ENCODE peak calls at places on chromosomes 13 and 19, in six cellular contexts. One of them, this sample, is unnamed.

GRCh38 chr13:42892760-42893159 is 99.3 kb downstream of the EPSTI1 start:
- DNase-seq in activated CD4-positive, alpha-beta T cell treated with anti-CD3 and anti-CD28 coated beads for 48 hours: no peak
- DNase-seq in substantia nigra: no peak
- DNase-seq in HAP-1: no peak
- DNase-seq in Kasumi-1: peak
- DNase-seq in stimulated activated CD4-positive, alpha-beta T cell treated with anti-CD3 and anti-CD28 coated beads, Interleukin-2, amount 100 ng/mL, for 48 hours: no peak
- DNase-seq in this sample: no peak

GRCh38 chr19:19027228-19027627 is 6.1 kb downstream of the SUGP2 start:
- DNase-seq in activated CD4-positive, alpha-beta T cell treated with anti-CD3 and anti-CD28 coated beads for 48 hours: no peak
- DNase-seq in Kasumi-1: no peak
- DNase-seq in substantia nigra: no peak
- DNase-seq in HAP-1: no peak
- DNase-seq in stimulated activated CD4-positive, alpha-beta T cell treated with anti-CD3 and anti-CD28 coated beads, Interleukin-2, amount 100 ng/mL, for 48 hours: no peak
- DNase-seq in this sample: no peak

GRCh38 chr13:52096748-52097147 is 32.1 kb downstream of the NEK5 start:
- DNase-seq in activated CD4-positive, alpha-beta T cell treated with anti-CD3 and anti-CD28 coated beads for 48 hours: no peak
- DNase-seq in stimulated activated CD4-positive, alpha-beta T cell treated with anti-CD3 and anti-CD28 coated beads, Interleukin-2, amount 100 ng/mL, for 48 hours: no peak
- DNase-seq in substantia nigra: no peak
- DNase-seq in HAP-1: no peak
- DNase-seq in Kasumi-1: no peak
- DNase-seq in this sample: no peak

GRCh38 chr19:4380254-4380727 is 20.1 kb downstream of the SH3GL1 start:
- DNase-seq in activated CD4-positive, alpha-beta T cell treated with anti-CD3 and anti-CD28 coated beads for 48 hours: peak
- DNase-seq in substantia nigra: no peak
- DNase-seq in stimulated activated CD4-positive, alpha-beta T cell treated with anti-CD3 and anti-CD28 coated beads, Interleukin-2, amount 100 ng/mL, for 48 hours: peak
- DNase-seq in Kasumi-1: no peak
- DNase-seq in HAP-1: no peak
- DNase-seq in this sample: no peak

GRCh38 chr19:11495885-11496284 is 9.8 kb downstream of the ZNF653 start:
- DNase-seq in substantia nigra: no peak
- DNase-seq in activated CD4-positive, alpha-beta T cell treated with anti-CD3 and anti-CD28 coated beads for 48 hours: no peak
- DNase-seq in stimulated activated CD4-positive, alpha-beta T cell treated with anti-CD3 and anti-CD28 coated beads, Interleukin-2, amount 100 ng/mL, for 48 hours: no peak
- DNase-seq in HAP-1: no peak
- DNase-seq in Kasumi-1: no peak
- DNase-seq in this sample: no peak

GRCh38 chr19:45457776-45458175 is 10.0 kb upstream of the FOSB start:
- DNase-seq in activated CD4-positive, alpha-beta T cell treated with anti-CD3 and anti-CD28 coated beads for 48 hours: no peak
- DNase-seq in HAP-1: no peak
- DNase-seq in Kasumi-1: no peak
- DNase-seq in substantia nigra: no peak
- DNase-seq in stimulated activated CD4-positive, alpha-beta T cell treated with anti-CD3 and anti-CD28 coated beads, Interleukin-2, amount 100 ng/mL, for 48 hours: no peak
- DNase-seq in this sample: no peak

GRCh38 chr13:112618501-112618900 is 30.5 kb upstream of the TUBGCP3 start:
- DNase-seq in HAP-1: no peak
- DNase-seq in stimulated activated CD4-positive, alpha-beta T cell treated with anti-CD3 and anti-CD28 coated beads, Interleukin-2, amount 100 ng/mL, for 48 hours: no peak
- DNase-seq in Kasumi-1: no peak
- DNase-seq in activated CD4-positive, alpha-beta T cell treated with anti-CD3 and anti-CD28 coated beads for 48 hours: no peak
- DNase-seq in substantia nigra: no peak
- DNase-seq in this sample: no peak

GRCh38 chr19:41226874-41227390 is 7.9 kb downstream of the AXL start:
- DNase-seq in Kasumi-1: no peak
- DNase-seq in HAP-1: no peak
- DNase-seq in activated CD4-positive, alpha-beta T cell treated with anti-CD3 and anti-CD28 coated beads for 48 hours: peak
- DNase-seq in stimulated activated CD4-positive, alpha-beta T cell treated with anti-CD3 and anti-CD28 coated beads, Interleukin-2, amount 100 ng/mL, for 48 hours: no peak
- DNase-seq in substantia nigra: no peak
- DNase-seq in this sample: no peak

GRCh38 chr19:1410136-1410786 is 2.9 kb downstream of the DAZAP1 start:
- DNase-seq in Kasumi-1: no peak
- DNase-seq in stimulated activated CD4-positive, alpha-beta T cell treated with anti-CD3 and anti-CD28 coated beads, Interleukin-2, amount 100 ng/mL, for 48 hours: no peak
- DNase-seq in activated CD4-positive, alpha-beta T cell treated with anti-CD3 and anti-CD28 coated beads for 48 hours: peak
- DNase-seq in HAP-1: no peak
- DNase-seq in substantia nigra: no peak
- DNase-seq in this sample: no peak

GRCh38 chr13:99316657-99317244 is 9.6 kb upstream of the GPR183 start:
- DNase-seq in activated CD4-positive, alpha-beta T cell treated with anti-CD3 and anti-CD28 coated beads for 48 hours: no peak
- DNase-seq in stimulated activated CD4-positive, alpha-beta T cell treated with anti-CD3 and anti-CD28 coated beads, Interleukin-2, amount 100 ng/mL, for 48 hours: no peak
- DNase-seq in HAP-1: no peak
- DNase-seq in Kasumi-1: no peak
- DNase-seq in substantia nigra: no peak
- DNase-seq in this sample: no peak

GRCh38 chr13:111270765-111271164 is 49.7 kb upstream of the TEX29 start:
- DNase-seq in Kasumi-1: no peak
- DNase-seq in activated CD4-positive, alpha-beta T cell treated with anti-CD3 and anti-CD28 coated beads for 48 hours: no peak
- DNase-seq in substantia nigra: no peak
- DNase-seq in HAP-1: no peak
- DNase-seq in stimulated activated CD4-positive, alpha-beta T cell treated with anti-CD3 and anti-CD28 coated beads, Interleukin-2, amount 100 ng/mL, for 48 hours: no peak
- DNase-seq in this sample: no peak

GRCh38 chr13:105462098-105462497 is 1073.4 kb downstream of the EFNB2 start:
- DNase-seq in HAP-1: no peak
- DNase-seq in activated CD4-positive, alpha-beta T cell treated with anti-CD3 and anti-CD28 coated beads for 48 hours: no peak
- DNase-seq in Kasumi-1: no peak
- DNase-seq in stimulated activated CD4-positive, alpha-beta T cell treated with anti-CD3 and anti-CD28 coated beads, Interleukin-2, amount 100 ng/mL, for 48 hours: no peak
- DNase-seq in substantia nigra: no peak
- DNase-seq in this sample: no peak

GRCh38 chr13:39279077-39279476 is 240.8 kb downstream of the NHLRC3 start:
- DNase-seq in Kasumi-1: no peak
- DNase-seq in stimulated activated CD4-positive, alpha-beta T cell treated with anti-CD3 and anti-CD28 coated beads, Interleukin-2, amount 100 ng/mL, for 48 hours: no peak
- DNase-seq in substantia nigra: no peak
- DNase-seq in HAP-1: no peak
- DNase-seq in activated CD4-positive, alpha-beta T cell treated with anti-CD3 and anti-CD28 coated beads for 48 hours: no peak
- DNase-seq in this sample: no peak

GRCh38 chr19:6890421-6890913 is 3.1 kb downstream of the ADGRE1 start:
- DNase-seq in substantia nigra: no peak
- DNase-seq in activated CD4-positive, alpha-beta T cell treated with anti-CD3 and anti-CD28 coated beads for 48 hours: no peak
- DNase-seq in HAP-1: no peak
- DNase-seq in Kasumi-1: no peak
- DNase-seq in stimulated activated CD4-positive, alpha-beta T cell treated with anti-CD3 and anti-CD28 coated beads, Interleukin-2, amount 100 ng/mL, for 48 hours: no peak
- DNase-seq in this sample: no peak

GRCh38 chr19:10553087-10553667 is 9.5 kb downstream of the ATG4D start:
- DNase-seq in substantia nigra: no peak
- DNase-seq in Kasumi-1: no peak
- DNase-seq in HAP-1: no peak
- DNase-seq in stimulated activated CD4-positive, alpha-beta T cell treated with anti-CD3 and anti-CD28 coated beads, Interleukin-2, amount 100 ng/mL, for 48 hours: no peak
- DNase-seq in activated CD4-positive, alpha-beta T cell treated with anti-CD3 and anti-CD28 coated beads for 48 hours: no peak
- DNase-seq in this sample: no peak

GRCh38 chr19:51407631-51408131 is 9.8 kb downstream of the SIGLEC10 start:
- DNase-seq in activated CD4-positive, alpha-beta T cell treated with anti-CD3 and anti-CD28 coated beads for 48 hours: peak
- DNase-seq in substantia nigra: no peak
- DNase-seq in Kasumi-1: peak
- DNase-seq in HAP-1: peak
- DNase-seq in stimulated activated CD4-positive, alpha-beta T cell treated with anti-CD3 and anti-CD28 coated beads, Interleukin-2, amount 100 ng/mL, for 48 hours: no peak
- DNase-seq in this sample: no peak

GRCh38 chr13:114118763-114119123 is 13.7 kb downstream of the RASA3 start:
- DNase-seq in HAP-1: no peak
- DNase-seq in substantia nigra: no peak
- DNase-seq in activated CD4-positive, alpha-beta T cell treated with anti-CD3 and anti-CD28 coated beads for 48 hours: no peak
- DNase-seq in stimulated activated CD4-positive, alpha-beta T cell treated with anti-CD3 and anti-CD28 coated beads, Interleukin-2, amount 100 ng/mL, for 48 hours: no peak
- DNase-seq in Kasumi-1: no peak
- DNase-seq in this sample: no peak

GRCh38 chr19:4984448-4984990 is 15.6 kb downstream of the KDM4B start:
- DNase-seq in HAP-1: no peak
- DNase-seq in substantia nigra: no peak
- DNase-seq in stimulated activated CD4-positive, alpha-beta T cell treated with anti-CD3 and anti-CD28 coated beads, Interleukin-2, amount 100 ng/mL, for 48 hours: no peak
- DNase-seq in Kasumi-1: no peak
- DNase-seq in activated CD4-positive, alpha-beta T cell treated with anti-CD3 and anti-CD28 coated beads for 48 hours: no peak
- DNase-seq in this sample: no peak

GRCh38 chr19:3771033-3771905 is 759 bp downstream of the RAX2 start:
- DNase-seq in substantia nigra: no peak
- DNase-seq in HAP-1: no peak
- DNase-seq in stimulated activated CD4-positive, alpha-beta T cell treated with anti-CD3 and anti-CD28 coated beads, Interleukin-2, amount 100 ng/mL, for 48 hours: no peak
- DNase-seq in activated CD4-positive, alpha-beta T cell treated with anti-CD3 and anti-CD28 coated beads for 48 hours: no peak
- DNase-seq in Kasumi-1: no peak
- DNase-seq in this sample: no peak

GRCh38 chr19:41998246-41999020 is 4.4 kb upstream of the ATP1A3 start:
- DNase-seq in substantia nigra: no peak
- DNase-seq in Kasumi-1: no peak
- DNase-seq in HAP-1: no peak
- DNase-seq in stimulated activated CD4-positive, alpha-beta T cell treated with anti-CD3 and anti-CD28 coated beads, Interleukin-2, amount 100 ng/mL, for 48 hours: peak
- DNase-seq in activated CD4-positive, alpha-beta T cell treated with anti-CD3 and anti-CD28 coated beads for 48 hours: peak
- DNase-seq in this sample: no peak

GRCh38 chr19:41774515-41774980 is 19.2 kb downstream of the CEACAM6 start:
- DNase-seq in stimulated activated CD4-positive, alpha-beta T cell treated with anti-CD3 and anti-CD28 coated beads, Interleukin-2, amount 100 ng/mL, for 48 hours: peak
- DNase-seq in activated CD4-positive, alpha-beta T cell treated with anti-CD3 and anti-CD28 coated beads for 48 hours: peak
- DNase-seq in HAP-1: no peak
- DNase-seq in substantia nigra: no peak
- DNase-seq in Kasumi-1: no peak
- DNase-seq in this sample: no peak

GRCh38 chr13:101289764-101290163 is 126.5 kb downstream of the NALCN start:
- DNase-seq in stimulated activated CD4-positive, alpha-beta T cell treated with anti-CD3 and anti-CD28 coated beads, Interleukin-2, amount 100 ng/mL, for 48 hours: no peak
- DNase-seq in substantia nigra: peak
- DNase-seq in HAP-1: peak
- DNase-seq in Kasumi-1: no peak
- DNase-seq in activated CD4-positive, alpha-beta T cell treated with anti-CD3 and anti-CD28 coated beads for 48 hours: peak
- DNase-seq in this sample: peak

GRCh38 chr13:51804295-51805172 is 571 bp upstream of the DHRS12 start:
- DNase-seq in stimulated activated CD4-positive, alpha-beta T cell treated with anti-CD3 and anti-CD28 coated beads, Interleukin-2, amount 100 ng/mL, for 48 hours: no peak
- DNase-seq in activated CD4-positive, alpha-beta T cell treated with anti-CD3 and anti-CD28 coated beads for 48 hours: peak
- DNase-seq in substantia nigra: no peak
- DNase-seq in Kasumi-1: peak
- DNase-seq in HAP-1: no peak
- DNase-seq in this sample: peak

GRCh38 chr19:44762033-44762432 is 13.5 kb downstream of the BCL3 start:
- DNase-seq in substantia nigra: no peak
- DNase-seq in HAP-1: no peak
- DNase-seq in stimulated activated CD4-positive, alpha-beta T cell treated with anti-CD3 and anti-CD28 coated beads, Interleukin-2, amount 100 ng/mL, for 48 hours: no peak
- DNase-seq in activated CD4-positive, alpha-beta T cell treated with anti-CD3 and anti-CD28 coated beads for 48 hours: no peak
- DNase-seq in Kasumi-1: no peak
- DNase-seq in this sample: no peak

GRCh38 chr13:44188257-44188656 is 185.4 kb upstream of the SERP2 start:
- DNase-seq in Kasumi-1: no peak
- DNase-seq in stimulated activated CD4-positive, alpha-beta T cell treated with anti-CD3 and anti-CD28 coated beads, Interleukin-2, amount 100 ng/mL, for 48 hours: no peak
- DNase-seq in HAP-1: no peak
- DNase-seq in activated CD4-positive, alpha-beta T cell treated with anti-CD3 and anti-CD28 coated beads for 48 hours: no peak
- DNase-seq in substantia nigra: no peak
- DNase-seq in this sample: no peak

GRCh38 chr19:49808762-49809154 is 4.3 kb downstream of the FUZ start:
- DNase-seq in HAP-1: peak
- DNase-seq in Kasumi-1: no peak
- DNase-seq in substantia nigra: peak
- DNase-seq in activated CD4-positive, alpha-beta T cell treated with anti-CD3 and anti-CD28 coated beads for 48 hours: peak
- DNase-seq in stimulated activated CD4-positive, alpha-beta T cell treated with anti-CD3 and anti-CD28 coated beads, Interleukin-2, amount 100 ng/mL, for 48 hours: peak
- DNase-seq in this sample: peak

GRCh38 chr19:1907563-1908363 is 2.6 kb downstream of the ADAT3 start:
- DNase-seq in HAP-1: no peak
- DNase-seq in Kasumi-1: no peak
- DNase-seq in activated CD4-positive, alpha-beta T cell treated with anti-CD3 and anti-CD28 coated beads for 48 hours: no peak
- DNase-seq in substantia nigra: peak
- DNase-seq in stimulated activated CD4-positive, alpha-beta T cell treated with anti-CD3 and anti-CD28 coated beads, Interleukin-2, amount 100 ng/mL, for 48 hours: no peak
- DNase-seq in this sample: peak

GRCh38 chr13:33691980-33692379 is 126.0 kb upstream of the RFC3 start:
- DNase-seq in stimulated activated CD4-positive, alpha-beta T cell treated with anti-CD3 and anti-CD28 coated beads, Interleukin-2, amount 100 ng/mL, for 48 hours: no peak
- DNase-seq in substantia nigra: no peak
- DNase-seq in HAP-1: no peak
- DNase-seq in activated CD4-positive, alpha-beta T cell treated with anti-CD3 and anti-CD28 coated beads for 48 hours: no peak
- DNase-seq in Kasumi-1: no peak
- DNase-seq in this sample: no peak

GRCh38 chr19:44644391-44645016 is 794 bp downstream of the PVR start:
- DNase-seq in Kasumi-1: no peak
- DNase-seq in HAP-1: peak
- DNase-seq in stimulated activated CD4-positive, alpha-beta T cell treated with anti-CD3 and anti-CD28 coated beads, Interleukin-2, amount 100 ng/mL, for 48 hours: no peak
- DNase-seq in activated CD4-positive, alpha-beta T cell treated with anti-CD3 and anti-CD28 coated beads for 48 hours: peak
- DNase-seq in substantia nigra: no peak
- DNase-seq in this sample: no peak

GRCh38 chr13:77535448-77535847 is at the start of gene SCEL:
- DNase-seq in activated CD4-positive, alpha-beta T cell treated with anti-CD3 and anti-CD28 coated beads for 48 hours: no peak
- DNase-seq in HAP-1: no peak
- DNase-seq in Kasumi-1: no peak
- DNase-seq in stimulated activated CD4-positive, alpha-beta T cell treated with anti-CD3 and anti-CD28 coated beads, Interleukin-2, amount 100 ng/mL, for 48 hours: no peak
- DNase-seq in substantia nigra: no peak
- DNase-seq in this sample: no peak

GRCh38 chr13:114022876-114023275 is 49.0 kb upstream of the C13orf46 start:
- DNase-seq in substantia nigra: no peak
- DNase-seq in HAP-1: no peak
- DNase-seq in stimulated activated CD4-positive, alpha-beta T cell treated with anti-CD3 and anti-CD28 coated beads, Interleukin-2, amount 100 ng/mL, for 48 hours: no peak
- DNase-seq in activated CD4-positive, alpha-beta T cell treated with anti-CD3 and anti-CD28 coated beads for 48 hours: no peak
- DNase-seq in Kasumi-1: no peak
- DNase-seq in this sample: no peak

GRCh38 chr13:66405908-66406802 is 824.0 kb downstream of the PCDH9 start:
- DNase-seq in stimulated activated CD4-positive, alpha-beta T cell treated with anti-CD3 and anti-CD28 coated beads, Interleukin-2, amount 100 ng/mL, for 48 hours: no peak
- DNase-seq in HAP-1: peak
- DNase-seq in Kasumi-1: no peak
- DNase-seq in substantia nigra: no peak
- DNase-seq in activated CD4-positive, alpha-beta T cell treated with anti-CD3 and anti-CD28 coated beads for 48 hours: no peak
- DNase-seq in this sample: no peak

GRCh38 chr13:103772576-103772975 is 706.4 kb upstream of the SLC10A2 start:
- DNase-seq in activated CD4-positive, alpha-beta T cell treated with anti-CD3 and anti-CD28 coated beads for 48 hours: no peak
- DNase-seq in HAP-1: no peak
- DNase-seq in Kasumi-1: no peak
- DNase-seq in stimulated activated CD4-positive, alpha-beta T cell treated with anti-CD3 and anti-CD28 coated beads, Interleukin-2, amount 100 ng/mL, for 48 hours: no peak
- DNase-seq in substantia nigra: no peak
- DNase-seq in this sample: no peak

GRCh38 chr13:109088528-109088927 is 459.1 kb downstream of the MYO16 start:
- DNase-seq in Kasumi-1: no peak
- DNase-seq in HAP-1: no peak
- DNase-seq in substantia nigra: no peak
- DNase-seq in activated CD4-positive, alpha-beta T cell treated with anti-CD3 and anti-CD28 coated beads for 48 hours: no peak
- DNase-seq in stimulated activated CD4-positive, alpha-beta T cell treated with anti-CD3 and anti-CD28 coated beads, Interleukin-2, amount 100 ng/mL, for 48 hours: no peak
- DNase-seq in this sample: no peak

GRCh38 chr13:24097064-24097463 is 63.5 kb upstream of the SPATA13 start:
- DNase-seq in HAP-1: no peak
- DNase-seq in stimulated activated CD4-positive, alpha-beta T cell treated with anti-CD3 and anti-CD28 coated beads, Interleukin-2, amount 100 ng/mL, for 48 hours: peak
- DNase-seq in activated CD4-positive, alpha-beta T cell treated with anti-CD3 and anti-CD28 coated beads for 48 hours: peak
- DNase-seq in Kasumi-1: no peak
- DNase-seq in substantia nigra: no peak
- DNase-seq in this sample: no peak

GRCh38 chr13:93951153-93951552 is 528.3 kb downstream of the DCT start:
- DNase-seq in HAP-1: no peak
- DNase-seq in substantia nigra: no peak
- DNase-seq in Kasumi-1: peak
- DNase-seq in activated CD4-positive, alpha-beta T cell treated with anti-CD3 and anti-CD28 coated beads for 48 hours: no peak
- DNase-seq in stimulated activated CD4-positive, alpha-beta T cell treated with anti-CD3 and anti-CD28 coated beads, Interleukin-2, amount 100 ng/mL, for 48 hours: no peak
- DNase-seq in this sample: no peak

GRCh38 chr19:13629687-13630357 is 123.5 kb upstream of the CACNA1A start:
- DNase-seq in stimulated activated CD4-positive, alpha-beta T cell treated with anti-CD3 and anti-CD28 coated beads, Interleukin-2, amount 100 ng/mL, for 48 hours: no peak
- DNase-seq in activated CD4-positive, alpha-beta T cell treated with anti-CD3 and anti-CD28 coated beads for 48 hours: peak
- DNase-seq in substantia nigra: no peak
- DNase-seq in HAP-1: no peak
- DNase-seq in Kasumi-1: no peak
- DNase-seq in this sample: no peak

GRCh38 chr19:41995959-41996797 is 2.1 kb upstream of the ATP1A3 start:
- DNase-seq in substantia nigra: no peak
- DNase-seq in stimulated activated CD4-positive, alpha-beta T cell treated with anti-CD3 and anti-CD28 coated beads, Interleukin-2, amount 100 ng/mL, for 48 hours: no peak
- DNase-seq in activated CD4-positive, alpha-beta T cell treated with anti-CD3 and anti-CD28 coated beads for 48 hours: peak
- DNase-seq in HAP-1: peak
- DNase-seq in Kasumi-1: no peak
- DNase-seq in this sample: peak

GRCh38 chr19:18894254-18895037 is 1.5 kb downstream of the CERS1 start:
- DNase-seq in activated CD4-positive, alpha-beta T cell treated with anti-CD3 and anti-CD28 coated beads for 48 hours: no peak
- DNase-seq in stimulated activated CD4-positive, alpha-beta T cell treated with anti-CD3 and anti-CD28 coated beads, Interleukin-2, amount 100 ng/mL, for 48 hours: no peak
- DNase-seq in substantia nigra: peak
- DNase-seq in HAP-1: peak
- DNase-seq in Kasumi-1: no peak
- DNase-seq in this sample: peak

This sample was measured in amygdala.